ENCODE peak calls at places on chromosomes 2 and 18, in five cellular contexts. One of them, this sample, is unnamed.

GRCh38 chr2:219176818-219177593 is at the start of gene CNPPD1:
- DNase-seq in GM06990: peak; percentile 94
- DNase-seq in cardiac fibroblast: peak; percentile 74
- DNase-seq in progenitor cell of endocrine pancreas: peak; percentile 73
- DNase-seq in HL-60: peak; percentile 83
- DNase-seq in this sample: peak; percentile 61

GRCh38 chr2:218387369-218388194 is 5.5 kb downstream of the SLC11A1 start:
- DNase-seq in GM06990: no peak
- DNase-seq in progenitor cell of endocrine pancreas: no peak
- DNase-seq in HL-60: no peak
- DNase-seq in cardiac fibroblast: peak; percentile 81
- DNase-seq in this sample: no peak

GRCh38 chr2:75563591-75563990 is 2.9 kb upstream of the EVA1A start:
- DNase-seq in cardiac fibroblast: no peak
- DNase-seq in HL-60: no peak
- DNase-seq in GM06990: no peak
- DNase-seq in progenitor cell of endocrine pancreas: no peak
- DNase-seq in this sample: no peak

GRCh38 chr2:110166246-110166645 is 38.6 kb downstream of the NPHP1 start:
- DNase-seq in cardiac fibroblast: peak; percentile 25
- DNase-seq in GM06990: no peak
- DNase-seq in progenitor cell of endocrine pancreas: no peak
- DNase-seq in HL-60: no peak
- DNase-seq in this sample: no peak

GRCh38 chr2:74174909-74175308 is 3.8 kb downstream of the MOB1A start:
- DNase-seq in GM06990: no peak
- DNase-seq in HL-60: no peak
- DNase-seq in cardiac fibroblast: no peak
- DNase-seq in progenitor cell of endocrine pancreas: no peak
- DNase-seq in this sample: no peak

GRCh38 chr2:29995241-29995640 is 73.9 kb upstream of the ALK start:
- DNase-seq in progenitor cell of endocrine pancreas: no peak
- DNase-seq in GM06990: no peak
- DNase-seq in cardiac fibroblast: no peak
- DNase-seq in HL-60: no peak
- DNase-seq in this sample: no peak

GRCh38 chr2:232549655-232550350 is 554 bp downstream of the TIGD1 start:
- DNase-seq in HL-60: no peak
- DNase-seq in GM06990: no peak
- DNase-seq in progenitor cell of endocrine pancreas: no peak
- DNase-seq in cardiac fibroblast: no peak
- DNase-seq in this sample: no peak

GRCh38 chr2:167987558-167987957 is 259.8 kb downstream of the STK39 start:
- DNase-seq in cardiac fibroblast: no peak
- DNase-seq in progenitor cell of endocrine pancreas: no peak
- DNase-seq in HL-60: no peak
- DNase-seq in GM06990: no peak
- DNase-seq in this sample: no peak

GRCh38 chr2:171957061-171957460 is 34.8 kb downstream of the HAT1 start:
- DNase-seq in HL-60: no peak
- DNase-seq in cardiac fibroblast: peak; percentile 9
- DNase-seq in GM06990: no peak
- DNase-seq in progenitor cell of endocrine pancreas: no peak
- DNase-seq in this sample: no peak

GRCh38 chr2:70190086-70190412 is 770 bp downstream of the C2orf42 start:
- DNase-seq in cardiac fibroblast: no peak
- DNase-seq in progenitor cell of endocrine pancreas: no peak
- DNase-seq in GM06990: no peak
- DNase-seq in HL-60: no peak
- DNase-seq in this sample: no peak

GRCh38 chr2:37323770-37324535 is 680 bp downstream of the PRKD3 start:
- DNase-seq in progenitor cell of endocrine pancreas: no peak
- DNase-seq in HL-60: no peak
- DNase-seq in cardiac fibroblast: peak; percentile 54
- DNase-seq in GM06990: peak; percentile 38
- DNase-seq in this sample: peak; percentile 39

GRCh38 chr18:33577688-33578370 is at the start of gene ASXL3:
- DNase-seq in GM06990: no peak
- DNase-seq in HL-60: no peak
- DNase-seq in progenitor cell of endocrine pancreas: peak; percentile 52
- DNase-seq in cardiac fibroblast: no peak
- DNase-seq in this sample: peak; percentile 54

GRCh38 chr2:55482186-55482945 is 37.2 kb upstream of the CFAP36 start:
- DNase-seq in cardiac fibroblast: peak; percentile 71
- DNase-seq in HL-60: no peak
- DNase-seq in GM06990: no peak
- DNase-seq in progenitor cell of endocrine pancreas: no peak
- DNase-seq in this sample: no peak

GRCh38 chr2:161036926-161037325 is 123.3 kb upstream of the TANK start:
- DNase-seq in HL-60: no peak
- DNase-seq in progenitor cell of endocrine pancreas: no peak
- DNase-seq in cardiac fibroblast: no peak
- DNase-seq in GM06990: no peak
- DNase-seq in this sample: no peak

GRCh38 chr18:24683965-24684364 is 223.5 kb downstream of the HRH4 start:
- DNase-seq in progenitor cell of endocrine pancreas: no peak
- DNase-seq in HL-60: peak; percentile 1
- DNase-seq in GM06990: no peak
- DNase-seq in cardiac fibroblast: no peak
- DNase-seq in this sample: no peak

GRCh38 chr2:159317392-159318088 is 31.0 kb upstream of the WDSUB1 start:
- DNase-seq in GM06990: no peak
- DNase-seq in progenitor cell of endocrine pancreas: no peak
- DNase-seq in cardiac fibroblast: no peak
- DNase-seq in HL-60: no peak
- DNase-seq in this sample: no peak

GRCh38 chr2:234178309-234179030 is 128.0 kb downstream of the SPP2 start:
- DNase-seq in cardiac fibroblast: peak; percentile 52
- DNase-seq in HL-60: no peak
- DNase-seq in progenitor cell of endocrine pancreas: no peak
- DNase-seq in GM06990: no peak
- DNase-seq in this sample: no peak

GRCh38 chr2:43052204-43052943 is 174.0 kb downstream of the ZFP36L2 start:
- DNase-seq in progenitor cell of endocrine pancreas: no peak
- DNase-seq in cardiac fibroblast: no peak
- DNase-seq in GM06990: no peak
- DNase-seq in HL-60: no peak
- DNase-seq in this sample: no peak

GRCh38 chr2:62895632-62896009 is 155.0 kb upstream of the OTX1 start:
- DNase-seq in cardiac fibroblast: peak; percentile 66
- DNase-seq in progenitor cell of endocrine pancreas: no peak
- DNase-seq in HL-60: no peak
- DNase-seq in GM06990: no peak
- DNase-seq in this sample: no peak

GRCh38 chr2:162677476-162677875 is 161.1 kb downstream of the KCNH7 start:
- DNase-seq in cardiac fibroblast: peak; percentile 63
- DNase-seq in HL-60: no peak
- DNase-seq in GM06990: no peak
- DNase-seq in progenitor cell of endocrine pancreas: no peak
- DNase-seq in this sample: no peak

GRCh38 chr18:13615432-13615861 is 110.9 kb downstream of the FAM210A start:
- DNase-seq in cardiac fibroblast: no peak
- DNase-seq in HL-60: no peak
- DNase-seq in progenitor cell of endocrine pancreas: no peak
- DNase-seq in GM06990: no peak
- DNase-seq in this sample: no peak

GRCh38 chr2:141557329-141558098 is 573.3 kb downstream of the LRP1B start:
- DNase-seq in progenitor cell of endocrine pancreas: no peak
- DNase-seq in GM06990: no peak
- DNase-seq in cardiac fibroblast: peak; percentile 88
- DNase-seq in HL-60: peak; percentile 89
- DNase-seq in this sample: no peak

GRCh38 chr2:3377612-3378432 is at the start of gene EIPR1:
- DNase-seq in GM06990: peak; percentile 96
- DNase-seq in cardiac fibroblast: peak; percentile 99
- DNase-seq in HL-60: peak; percentile 95
- DNase-seq in progenitor cell of endocrine pancreas: peak; percentile 87
- DNase-seq in this sample: peak; percentile 90

GRCh38 chr18:47150029-47150823 is at the start of gene HDHD2:
- DNase-seq in progenitor cell of endocrine pancreas: peak; percentile 69
- DNase-seq in HL-60: peak; percentile 70
- DNase-seq in GM06990: peak; percentile 87
- DNase-seq in cardiac fibroblast: peak; percentile 79
- DNase-seq in this sample: peak; percentile 81

GRCh38 chr2:48313036-48313877 is 216.7 kb upstream of the STON1 start:
- DNase-seq in HL-60: no peak
- DNase-seq in cardiac fibroblast: no peak
- DNase-seq in GM06990: peak; percentile 39
- DNase-seq in progenitor cell of endocrine pancreas: no peak
- DNase-seq in this sample: no peak

GRCh38 chr2:132824716-132825115 is 154.7 kb upstream of the LYPD1 start:
- DNase-seq in HL-60: no peak
- DNase-seq in progenitor cell of endocrine pancreas: no peak
- DNase-seq in GM06990: no peak
- DNase-seq in cardiac fibroblast: peak; percentile 36
- DNase-seq in this sample: no peak

GRCh38 chr18:63237911-63238710 is 81.5 kb downstream of the BCL2 start:
- DNase-seq in HL-60: no peak
- DNase-seq in progenitor cell of endocrine pancreas: no peak
- DNase-seq in GM06990: no peak
- DNase-seq in cardiac fibroblast: peak; percentile 93
- DNase-seq in this sample: peak; percentile 8

GRCh38 chr2:28470759-28471158 is 25.1 kb upstream of the PLB1 start:
- DNase-seq in GM06990: no peak
- DNase-seq in cardiac fibroblast: no peak
- DNase-seq in HL-60: no peak
- DNase-seq in progenitor cell of endocrine pancreas: no peak
- DNase-seq in this sample: no peak

GRCh38 chr2:28469304-28469703 is 26.6 kb upstream of the PLB1 start:
- DNase-seq in HL-60: no peak
- DNase-seq in cardiac fibroblast: peak; percentile 76
- DNase-seq in GM06990: no peak
- DNase-seq in progenitor cell of endocrine pancreas: no peak
- DNase-seq in this sample: no peak

GRCh38 chr2:28469947-28470585 is 25.8 kb upstream of the PLB1 start:
- DNase-seq in progenitor cell of endocrine pancreas: no peak
- DNase-seq in GM06990: no peak
- DNase-seq in HL-60: peak; percentile 71
- DNase-seq in cardiac fibroblast: no peak
- DNase-seq in this sample: no peak

GRCh38 chr2:28471701-28472236 is 24.1 kb upstream of the PLB1 start:
- DNase-seq in progenitor cell of endocrine pancreas: no peak
- DNase-seq in cardiac fibroblast: no peak
- DNase-seq in HL-60: no peak
- DNase-seq in GM06990: no peak
- DNase-seq in this sample: no peak

DNA sequence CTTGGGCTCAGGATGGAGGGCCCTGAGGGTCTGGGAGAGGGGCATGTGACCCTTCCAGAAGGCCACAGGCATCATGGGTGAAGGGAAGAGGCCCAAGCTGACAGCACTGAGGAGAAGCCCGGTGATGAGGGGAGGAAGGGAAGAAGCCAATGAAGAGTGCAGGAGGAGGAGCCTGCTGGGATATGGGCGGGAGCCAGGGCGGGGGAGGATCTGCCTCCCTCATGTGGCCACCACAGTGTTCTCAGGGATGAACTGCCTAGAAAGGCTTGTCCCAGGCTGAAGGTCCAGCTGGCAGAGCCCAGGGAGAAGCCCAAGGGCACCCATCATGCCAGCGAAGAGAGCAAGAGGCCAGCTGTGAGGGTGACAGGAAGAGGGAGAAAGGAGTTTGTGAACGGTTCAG is 24.6 kb upstream of the PLB1 start:
- DNase-seq in cardiac fibroblast: no peak
- DNase-seq in progenitor cell of endocrine pancreas: no peak
- DNase-seq in HL-60: no peak
- DNase-seq in GM06990: no peak
- DNase-seq in this sample: no peak
- TF ChIP-seq CTCF in cardiac fibroblast: no peak
- TF ChIP-seq CTCF in progenitor cell of endocrine pancreas: no peak
- TF ChIP-seq CTCF in HL-60: no peak
- TF ChIP-seq CTCF in GM06990: no peak
- TF ChIP-seq CTCF in this sample: no peak

GRCh38 chr18:32019251-32019943 is 772 bp downstream of the RNF125 start:
- DNase-seq in HL-60: no peak
- DNase-seq in GM06990: peak; percentile 60
- DNase-seq in cardiac fibroblast: peak; percentile 29
- DNase-seq in progenitor cell of endocrine pancreas: no peak
- DNase-seq in this sample: peak; percentile 4
- TF ChIP-seq CTCF in HL-60: no peak
- TF ChIP-seq CTCF in GM06990: peak; percentile 21
- TF ChIP-seq CTCF in cardiac fibroblast: no peak
- TF ChIP-seq CTCF in progenitor cell of endocrine pancreas: no peak
- TF ChIP-seq CTCF in this sample: no peak

GRCh38 chr18:54004828-54005227 is 219.6 kb downstream of the MBD2 start:
- DNase-seq in GM06990: no peak
- DNase-seq in progenitor cell of endocrine pancreas: no peak
- DNase-seq in HL-60: no peak
- DNase-seq in cardiac fibroblast: no peak
- DNase-seq in this sample: no peak
- TF ChIP-seq CTCF in GM06990: no peak
- TF ChIP-seq CTCF in progenitor cell of endocrine pancreas: no peak
- TF ChIP-seq CTCF in HL-60: no peak
- TF ChIP-seq CTCF in cardiac fibroblast: no peak
- TF ChIP-seq CTCF in this sample: no peak

GRCh38 chr2:116057538-116057937 is 1615.1 kb downstream of the DPP10 start:
- DNase-seq in cardiac fibroblast: no peak
- DNase-seq in GM06990: no peak
- DNase-seq in progenitor cell of endocrine pancreas: no peak
- DNase-seq in HL-60: no peak
- DNase-seq in this sample: no peak
- TF ChIP-seq CTCF in cardiac fibroblast: no peak
- TF ChIP-seq CTCF in GM06990: no peak
- TF ChIP-seq CTCF in progenitor cell of endocrine pancreas: no peak
- TF ChIP-seq CTCF in HL-60: no peak
- TF ChIP-seq CTCF in this sample: no peak

GRCh38 chr2:33681333-33681732 is 82.2 kb upstream of the FAM98A start:
- DNase-seq in HL-60: no peak
- DNase-seq in cardiac fibroblast: peak; percentile 19
- DNase-seq in GM06990: no peak
- DNase-seq in progenitor cell of endocrine pancreas: no peak
- DNase-seq in this sample: no peak
- TF ChIP-seq CTCF in HL-60: no peak
- TF ChIP-seq CTCF in cardiac fibroblast: no peak
- TF ChIP-seq CTCF in GM06990: peak; percentile 7
- TF ChIP-seq CTCF in progenitor cell of endocrine pancreas: peak; percentile 53
- TF ChIP-seq CTCF in this sample: peak; percentile 59

GRCh38 chr18:32470136-32470712 is 458 bp downstream of the GAREM1 start:
- DNase-seq in HL-60: no peak
- DNase-seq in GM06990: peak; percentile 18
- DNase-seq in cardiac fibroblast: peak; percentile 46
- DNase-seq in progenitor cell of endocrine pancreas: peak; percentile 43
- DNase-seq in this sample: peak; percentile 33
- TF ChIP-seq CTCF in HL-60: no peak
- TF ChIP-seq CTCF in GM06990: no peak
- TF ChIP-seq CTCF in cardiac fibroblast: no peak
- TF ChIP-seq CTCF in progenitor cell of endocrine pancreas: no peak
- TF ChIP-seq CTCF in this sample: no peak